ENCODE peak calls at places on chromosome 6, in four cellular contexts. K, Z, C and S are unnamed samples.

GRCh38 chr6:155275808-155276480 is 12.1 kb downstream of the CLDN20 start:
- DNase-seq in K (no peak), C (no peak), Z (no peak), S (no peak)

GRCh38 chr6:71394001-71394432 is 105.4 kb downstream of the OGFRL1 start:
- DNase-seq in K (no peak), Z (no peak), C (no peak), S (no peak)

GRCh38 chr6:150334790-150335783 is 33.7 kb upstream of the IYD start:
- DNase-seq in K (peak; percentile 45), C (peak; percentile 24), Z (peak; percentile 28), S (peak; percentile 70)

GRCh38 chr6:96059586-96059985 is 43.8 kb downstream of the FUT9 start:
- DNase-seq in K (no peak), Z (no peak), C (no peak), S (no peak)

GRCh38 chr6:15313367-15313766 is 67.5 kb downstream of the JARID2 start:
- DNase-seq in Z (no peak), C (no peak), K (no peak), S (no peak)

GRCh38 chr6:34518669-34519365 is 37.3 kb downstream of the SPDEF start:
- DNase-seq in C (no peak), K (no peak), Z (no peak), S (no peak)

GRCh38 chr6:34340906-34341480 is 51.5 kb downstream of the NUDT3 start:
- DNase-seq in K (no peak), C (no peak), Z (no peak), S (no peak)

GRCh38 chr6:112289039-112289566 is 34.7 kb upstream of the LAMA4 start:
- DNase-seq in K (peak; percentile 98), Z (no peak), C (no peak), S (no peak)

GRCh38 chr6:111291334-111291705 is 191.7 kb downstream of the REV3L start:
- DNase-seq in Z (no peak), K (no peak), C (no peak), S (no peak)

GRCh38 chr6:25991785-25992412 is 29.3 kb downstream of the TRIM38 start:
- DNase-seq in K (no peak), C (peak; percentile 45), Z (peak; percentile 59), S (peak; percentile 70)

GRCh38 chr6:150928882-150929281 is 63.4 kb downstream of the MTHFD1L start:
- DNase-seq in C (no peak), Z (no peak), K (no peak), S (no peak)